ENCODE peak calls at places on chromosomes 2 and 18, in nine cellular contexts. J is SW 1271; F is T-cell; E is activated effector memory CD4-positive, alpha-beta T cell treated with Interleukin-2 at 50 U/mL for 16 hours; B is neural crest cell; L is stimulated activated CD8-positive, alpha-beta memory T cell treated with anti-CD3 and anti-CD28 coated beads, Interleukin-7, amount 100 ng/mL, for 24 hours; N is body of pancreas; Z is nephron progenitor cell; Q is right cardiac atrium. G is an unnamed sample.

GRCh38 chr2:195322324-195322723 is 334.7 kb upstream of the SLC39A10 start:
- DNase-seq in J (no peak), F (no peak), E (no peak), B (no peak), L (no peak), N (no peak), Z (peak), Q (no peak), G (no peak)

GRCh38 chr2:157324331-157324843 is 1.2 kb downstream of the ERMN start:
- DNase-seq in J (no peak), F (no peak), E (no peak), B (no peak), L (no peak), N (no peak), Z (no peak), Q (no peak), G (no peak)

GRCh38 chr2:25558262-25558661 is 115.1 kb downstream of the DTNB start:
- DNase-seq in J (no peak), F (no peak), E (no peak), B (no peak), L (no peak), N (no peak), Z (no peak), Q (no peak), G (no peak)

GRCh38 chr2:120820263-120820884 is 84.7 kb downstream of the GLI2 start:
- DNase-seq in J (no peak), F (no peak), E (no peak), B (peak), L (no peak), N (no peak), Z (peak), Q (no peak), G (no peak)

GRCh38 chr2:8667896-8668512 is 13.9 kb upstream of the ID2 start:
- DNase-seq in J (no peak), F (no peak), E (no peak), B (no peak), L (no peak), N (no peak), Z (no peak), Q (no peak), G (no peak)

GRCh38 chr2:74119324-74119723 is 28.4 kb downstream of the BOLA3 start:
- DNase-seq in J (no peak), F (no peak), E (no peak), B (no peak), L (no peak), N (no peak), Z (no peak), Q (no peak), G (no peak)

GRCh38 chr2:160952462-160952861 is 207.8 kb upstream of the TANK start:
- DNase-seq in J (no peak), F (no peak), E (no peak), B (no peak), L (no peak), N (peak), Z (peak), Q (peak), G (no peak)

GRCh38 chr18:54690198-54690597 is 99.2 kb downstream of the DYNAP start:
- DNase-seq in J (no peak), F (no peak), E (no peak), B (no peak), L (no peak), N (no peak), Z (no peak), Q (no peak), G (no peak)

GRCh38 chr2:43824512-43824911 is 14.1 kb downstream of the ABCG5 start:
- DNase-seq in J (no peak), F (no peak), E (no peak), B (no peak), L (no peak), N (no peak), Z (no peak), Q (no peak), G (no peak)

GRCh38 chr2:138997346-138997745 is 217.2 kb upstream of the NXPH2 start:
- DNase-seq in J (no peak), F (no peak), E (no peak), B (no peak), L (no peak), N (no peak), Z (no peak), Q (no peak), G (no peak)

GRCh38 chr2:141522702-141523101 is 608.1 kb downstream of the LRP1B start:
- DNase-seq in J (no peak), F (no peak), E (no peak), B (no peak), L (no peak), N (no peak), Z (no peak), Q (no peak), G (no peak)

GRCh38 chr2:239539776-239540100 is 138.9 kb upstream of the HDAC4 start:
- DNase-seq in J (no peak), F (no peak), E (no peak), B (no peak), L (no peak), N (no peak), Z (no peak), Q (no peak), G (no peak)

GRCh38 chr2:46134531-46135229 is 162.5 kb upstream of the EPAS1 start:
- DNase-seq in J (no peak), F (no peak), E (no peak), B (no peak), L (no peak), N (no peak), Z (no peak), Q (peak), G (no peak)

GRCh38 chr2:188845692-188846091 is 128.5 kb upstream of the COL3A1 start:
- DNase-seq in J (no peak), F (no peak), E (no peak), B (no peak), L (no peak), N (no peak), Z (no peak), Q (no peak), G (no peak)

GRCh38 chr18:32610116-32610630 is 139.5 kb upstream of the GAREM1 start:
- DNase-seq in J (no peak), F (no peak), E (no peak), B (no peak), L (no peak), N (no peak), Z (no peak), Q (no peak), G (no peak)

GRCh38 chr18:27956001-27956400 is 220.9 kb downstream of the CDH2 start:
- DNase-seq in J (no peak), F (no peak), E (no peak), B (no peak), L (no peak), N (no peak), Z (no peak), Q (no peak), G (no peak)

GRCh38 chr2:176704282-176704773 is 435.1 kb downstream of the MTX2 start:
- DNase-seq in J (no peak), F (no peak), E (no peak), B (no peak), L (no peak), N (no peak), Z (no peak), Q (no peak), G (no peak)

GRCh38 chr18:10928971-10929373 is 220.4 kb downstream of the PIEZO2 start:
- DNase-seq in J (no peak), F (no peak), E (no peak), B (no peak), L (no peak), N (no peak), Z (no peak), Q (no peak), G (no peak)

GRCh38 chr2:47309952-47310800 is 92.8 kb upstream of the MSH2 start:
- DNase-seq in J (no peak), F (no peak), E (no peak), B (no peak), L (no peak), N (no peak), Z (no peak), Q (no peak), G (no peak)

GRCh38 chr2:74286725-74287124 is 56.5 kb downstream of the SLC4A5 start:
- DNase-seq in J (no peak), F (no peak), E (no peak), B (no peak), L (no peak), N (no peak), Z (no peak), Q (no peak), G (no peak)

GRCh38 chr2:40160730-40161129 is 291.2 kb downstream of the SLC8A1 start:
- DNase-seq in J (no peak), F (no peak), E (no peak), B (no peak), L (no peak), N (no peak), Z (no peak), Q (no peak), G (no peak)

GRCh38 chr2:36802952-36803351 is 106.4 kb downstream of the VIT start:
- DNase-seq in J (no peak), F (no peak), E (no peak), B (no peak), L (no peak), N (no peak), Z (no peak), Q (no peak), G (no peak)